ENCODE peak calls at places on chromosome 15, in ten cellular contexts. L is brain microvascular endothelial cell; S is ovary; E is GM23248; Z is A673; Y is stimulated activated effector memory CD8-positive, alpha-beta T cell treated with anti-CD3 and anti-CD28 coated beads, Interleukin-12 subunit alpha, Interleukin-12 subunit beta, amount 100 ng/mL, for 72 hours; N is RWPE2; A is natural killer cell treated with Interleukin-12 subunit alpha and Interleukin-12 subunit beta and Interleukin-15 and Interleukin-18, amount 100 ng/mL, for 72 hours; I is stimulated activated CD4-positive, alpha-beta T cell treated with anti-CD3 and anti-CD28 coated beads, Interleukin-4, amount 100 ng/mL, for 24 hours; J is body of pancreas. T is an unnamed sample.

GRCh38 chr15:65638681-65639089 is 16.9 kb downstream of the SLC24A1 start:
- DNase-seq in L (peak), J (no peak), E (peak), A (peak), I (peak), Z (peak), Y (no peak), S (peak), N (no peak), T (peak)

GRCh38 chr15:92629975-92630626 is 25.5 kb downstream of the FAM174B start:
- DNase-seq in N (peak), Z (no peak), J (no peak), A (no peak), L (no peak), E (no peak), S (no peak), Y (no peak), I (no peak), T (no peak)

GRCh38 chr15:84955089-84955848 is 26.4 kb upstream of the PDE8A start:
- DNase-seq in N (peak), L (peak), S (peak), Y (no peak), I (peak), A (no peak), E (peak), J (peak), Z (peak), T (peak)

GRCh38 chr15:39852237-39852636 is 67.8 kb downstream of the GPR176 start:
- DNase-seq in Z (no peak), S (no peak), N (no peak), I (no peak), Y (no peak), A (no peak), E (peak), L (peak), J (no peak), T (no peak)

GRCh38 chr15:48025118-48025517 is 95.7 kb upstream of the SLC24A5 start:
- DNase-seq in N (no peak), J (no peak), E (peak), A (no peak), S (no peak), Z (peak), L (no peak), Y (no peak), I (no peak), T (no peak)

GRCh38 chr15:50906954-50907865 is 1.3 kb upstream of the AP4E1 start:
- DNase-seq in Y (peak), Z (no peak), I (peak), S (no peak), A (peak), L (no peak), J (no peak), N (no peak), E (peak), T (peak)

GRCh38 chr15:55654541-55654940 is 66.4 kb upstream of the PYGO1 start:
- DNase-seq in A (no peak), L (peak), E (no peak), I (no peak), S (no peak), Y (no peak), Z (no peak), N (no peak), J (no peak), T (peak)

GRCh38 chr15:95839367-95839782 is 491.1 kb upstream of the NR2F2 start:
- DNase-seq in S (no peak), J (no peak), L (no peak), I (no peak), Y (no peak), N (no peak), E (no peak), A (no peak), Z (no peak), T (no peak)

GRCh38 chr15:38714309-38715072 is 149.9 kb upstream of the RASGRP1 start:
- DNase-seq in N (no peak), L (peak), S (no peak), J (no peak), I (no peak), A (no peak), Y (no peak), E (peak), Z (no peak), T (peak)

GRCh38 chr15:85742186-85742751 is 52.5 kb downstream of the KLHL25 start:
- DNase-seq in N (peak), L (no peak), E (peak), Y (no peak), I (no peak), J (no peak), S (no peak), A (no peak), Z (no peak), T (no peak)

GRCh38 chr15:68783226-68784054 is 37.3 kb downstream of the ANP32A start:
- DNase-seq in J (peak), A (no peak), I (peak), L (no peak), S (no peak), Y (peak), N (peak), Z (peak), E (no peak), T (peak)

GRCh38 chr15:58704155-58704825 is 45.2 kb downstream of the ADAM10 start:
- DNase-seq in Y (no peak), E (peak), J (no peak), N (no peak), I (no peak), L (no peak), A (no peak), Z (peak), S (no peak), T (no peak)

GRCh38 chr15:52227456-52227855 is 36.3 kb upstream of the GNB5 start:
- DNase-seq in S (peak), N (no peak), Y (peak), I (peak), Z (peak), L (peak), E (peak), A (peak), J (peak), T (peak)

GRCh38 chr15:55652363-55652762 is 64.2 kb upstream of the PYGO1 start:
- DNase-seq in A (no peak), E (no peak), L (no peak), I (no peak), S (no peak), Y (no peak), N (no peak), Z (no peak), J (no peak), T (no peak)

GRCh38 chr15:37058316-37058985 is 41.9 kb downstream of the MEIS2 start:
- DNase-seq in I (no peak), E (no peak), A (no peak), N (no peak), Z (no peak), L (peak), Y (no peak), S (no peak), J (no peak), T (no peak)

GRCh38 chr15:83930813-83931212 is 276.9 kb downstream of the ADAMTSL3 start:
- DNase-seq in S (no peak), N (no peak), Y (no peak), Z (no peak), J (peak), L (no peak), E (no peak), A (no peak), I (no peak), T (peak)

T was measured in epithelial cell of esophagus.